ENCODE peak calls at places on chromosome 4, in six cellular contexts. C is occipital lobe, Z is psoas muscle, J is GDM1, R is activated T-cell treated with anti-CD3 and anti-CD28 coated beads for 24 hours, P is upper lobe of left lung. I is an unnamed sample.

GRCh38 chr4:96260071-96260682 is 420.3 kb downstream of the PDHA2 start:
- DNase-seq in R (no peak), P (no peak), C (no peak), Z (no peak), J (no peak), I (no peak)

GRCh38 chr4:153573881-153574807 is 108.0 kb downstream of the TMEM131L start:
- DNase-seq in P (peak; percentile 67), J (peak; percentile 46), C (peak; percentile 47), Z (peak; percentile 37), R (peak; percentile 29), I (peak; percentile 85)

GRCh38 chr4:87543835-87544461 is 14.8 kb upstream of the SPARCL1 start:
- DNase-seq in J (peak; percentile 14), R (no peak), Z (no peak), P (no peak), C (no peak), I (no peak)

GRCh38 chr4:173167793-173168395 is 717 bp upstream of the GALNT7 start:
- DNase-seq in C (peak; percentile 37), Z (no peak), J (peak; percentile 67), R (peak; percentile 21), P (peak; percentile 64), I (no peak)

GRCh38 chr4:8176547-8177399 is 18.2 kb upstream of the ABLIM2 start:
- DNase-seq in C (no peak), Z (no peak), P (peak; percentile 62), J (peak; percentile 53), R (no peak), I (no peak)

GRCh38 chr4:7777017-7777710 is 162.5 kb downstream of the AFAP1 start:
- DNase-seq in R (no peak), C (no peak), Z (no peak), P (peak; percentile 3), J (no peak), I (no peak)

GRCh38 chr4:181860668-181861067 is 382.5 kb upstream of the TENM3 start:
- DNase-seq in R (no peak), P (no peak), Z (no peak), C (no peak), J (no peak), I (no peak)

GRCh38 chr4:114649908-114650307 is 51.3 kb downstream of the UGT8 start:
- DNase-seq in J (no peak), C (no peak), Z (no peak), R (no peak), P (no peak), I (no peak)

GRCh38 chr4:6701371-6701770 is 7.7 kb downstream of the S100P start:
- DNase-seq in Z (no peak), P (no peak), C (no peak), J (no peak), R (no peak), I (no peak)

GRCh38 chr4:176882201-176882600 is 89.5 kb upstream of the VEGFC start:
- DNase-seq in J (no peak), Z (no peak), C (no peak), P (no peak), R (no peak), I (no peak)

GRCh38 chr4:32133141-32133540 is 1413.0 kb downstream of the PCDH7 start:
- DNase-seq in Z (no peak), P (no peak), R (no peak), C (no peak), J (no peak), I (no peak)

GRCh38 chr4:2091990-2092652 is 33.0 kb downstream of the NAT8L start:
- DNase-seq in Z (no peak), J (no peak), R (no peak), P (peak; percentile 15), C (no peak), I (no peak)

GRCh38 chr4:168397611-168398169 is 79.1 kb upstream of the DDX60 start:
- DNase-seq in Z (no peak), R (no peak), P (no peak), C (no peak), J (no peak), I (no peak)

GRCh38 chr4:181807771-181808170 is 435.4 kb upstream of the TENM3 start:
- DNase-seq in C (no peak), J (no peak), R (no peak), P (no peak), Z (no peak), I (no peak)

GRCh38 chr4:19807505-19807904 is 444.2 kb upstream of the SLIT2 start:
- DNase-seq in C (no peak), Z (no peak), R (no peak), P (no peak), J (no peak), I (no peak)

GRCh38 chr4:163063891-163064290 is 102.8 kb downstream of the NAF1 start:
- DNase-seq in P (no peak), C (no peak), R (no peak), Z (no peak), J (no peak), I (no peak)

GRCh38 chr4:156968479-156968984 is 3.1 kb downstream of the PDGFC start:
- DNase-seq in J (peak; percentile 5), P (peak; percentile 65), R (no peak), C (peak; percentile 48), Z (peak; percentile 33), I (peak; percentile 88)

GRCh38 chr4:18406220-18406619 is 384.7 kb upstream of the LCORL start:
- DNase-seq in J (no peak), P (no peak), R (no peak), C (no peak), Z (no peak), I (no peak)

GRCh38 chr4:153137168-153137567 is 67.1 kb upstream of the TRIM2 start:
- DNase-seq in P (no peak), J (no peak), R (no peak), C (peak; percentile 10), Z (peak; percentile 18), I (no peak)

GRCh38 chr4:98739718-98740117 is 81.3 kb upstream of the TSPAN5 start:
- DNase-seq in C (no peak), Z (no peak), P (no peak), J (no peak), R (no peak), I (no peak)

GRCh38 chr4:172688536-172688935 is 480.1 kb upstream of the GALNT7 start:
- DNase-seq in R (no peak), P (no peak), C (no peak), Z (no peak), J (no peak), I (no peak)

GRCh38 chr4:42995343-42995944 is 102.9 kb downstream of the GRXCR1 start:
- DNase-seq in Z (no peak), P (no peak), J (no peak), R (no peak), C (no peak), I (no peak)